ENCODE peak calls at places on chromosomes 12 and 14, in eight cellular contexts. Q is upper lobe of left lung, R is sigmoid colon, E is H1, V is A549, Y is ovary, N is suprapubic skin, M is transverse colon. O is an unnamed sample.

GRCh38 chr14:56378046-56378445 is 201.6 kb upstream of the TMEM260 start:
- DNase-seq in Q (no peak), R (no peak), E (no peak), V (no peak), Y (no peak), N (no peak), M (no peak), O (no peak)

GRCh38 chr12:6613015-6613775 is 6.0 kb upstream of the CHD4 start:
- DNase-seq in Q (no peak), R (peak), E (no peak), V (no peak), Y (peak), N (peak), M (peak), O (no peak)

GRCh38 chr12:95796982-95797289 is 6.4 kb upstream of the NTN4 start:
- DNase-seq in Q (no peak), R (no peak), E (no peak), V (peak), Y (no peak), N (no peak), M (no peak), O (no peak)

GRCh38 chr12:52575948-52576347 is 2.3 kb upstream of the KRT74 start:
- DNase-seq in Q (no peak), R (peak), E (no peak), V (no peak), Y (no peak), N (no peak), M (no peak), O (no peak)

GRCh38 chr14:102209224-102209966 is 69.7 kb downstream of the WDR20 start:
- DNase-seq in Q (no peak), R (peak), E (peak), V (peak), Y (no peak), N (no peak), M (no peak), O (no peak)

GRCh38 chr12:63917864-63918742 is 73.6 kb downstream of the SRGAP1 start:
- DNase-seq in Q (no peak), R (no peak), E (no peak), V (peak), Y (no peak), N (no peak), M (no peak), O (no peak)

GRCh38 chr12:88998421-88998820 is 353.9 kb downstream of the DUSP6 start:
- DNase-seq in Q (no peak), R (no peak), E (no peak), V (no peak), Y (no peak), N (no peak), M (no peak), O (no peak)

GRCh38 chr14:87901196-87901595 is 91.8 kb downstream of the GALC start:
- DNase-seq in Q (no peak), R (no peak), E (no peak), V (no peak), Y (no peak), N (no peak), M (no peak), O (no peak)

GRCh38 chr14:75915063-75915462 is 66.7 kb downstream of the TGFB3 start:
- DNase-seq in Q (no peak), R (no peak), E (no peak), V (no peak), Y (no peak), N (no peak), M (no peak), O (no peak)

GRCh38 chr12:47190905-47191304 is 111.1 kb upstream of the AMIGO2 start:
- DNase-seq in Q (no peak), R (no peak), E (no peak), V (no peak), Y (no peak), N (no peak), M (no peak), O (no peak)

GRCh38 chr12:47189753-47190152 is 110.0 kb upstream of the AMIGO2 start:
- DNase-seq in Q (no peak), R (no peak), E (no peak), V (peak), Y (peak), N (no peak), M (no peak), O (no peak)

GRCh38 chr12:47186246-47186645 is 106.5 kb upstream of the AMIGO2 start:
- DNase-seq in Q (no peak), R (no peak), E (no peak), V (no peak), Y (no peak), N (no peak), M (no peak), O (no peak)

GRCh38 chr12:47190271-47190750 is 110.6 kb upstream of the AMIGO2 start:
- DNase-seq in Q (no peak), R (no peak), E (no peak), V (peak), Y (no peak), N (no peak), M (no peak), O (no peak)

DNA sequence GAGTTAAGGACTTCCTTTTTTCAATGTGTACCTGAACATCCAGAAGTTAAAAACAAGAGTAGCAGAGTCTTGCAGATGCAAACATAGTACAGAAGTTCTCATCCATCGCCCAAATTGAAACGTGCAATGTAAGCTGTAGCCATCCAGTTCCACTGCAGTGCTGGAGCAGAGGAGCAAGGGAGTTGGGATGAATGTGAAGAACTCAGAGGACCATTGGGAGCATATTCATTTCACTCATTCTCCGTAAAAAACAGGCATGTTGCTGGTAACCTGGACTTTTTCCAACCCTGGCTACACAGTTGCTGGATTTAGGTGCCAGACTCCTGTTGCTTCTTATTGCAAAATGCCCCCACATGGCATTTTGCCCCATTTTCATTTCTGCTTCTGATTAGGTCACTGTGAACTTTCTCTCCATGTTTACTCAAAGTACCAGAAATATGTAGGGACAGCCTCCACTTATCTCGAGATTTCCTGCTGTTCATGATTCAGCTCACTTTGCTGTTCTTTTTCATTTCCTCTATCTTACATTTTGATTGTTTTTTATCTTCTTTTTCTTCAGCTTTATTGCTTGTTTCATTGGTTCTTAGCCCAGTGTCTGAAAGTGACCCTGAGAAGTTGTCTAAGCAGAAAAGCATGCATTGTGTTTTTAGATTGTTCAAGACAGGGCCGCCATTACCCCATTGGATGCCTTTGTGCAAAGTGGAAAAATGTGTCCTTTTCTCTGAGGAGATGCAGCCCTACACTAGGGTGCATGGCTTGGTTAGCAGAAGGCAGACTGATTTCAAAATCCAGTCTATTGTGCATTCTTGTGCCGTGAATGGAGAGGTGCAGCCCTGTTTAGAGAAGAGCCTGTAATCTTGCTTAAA is 109.0 kb upstream of the AMIGO2 start:
- DNase-seq in Q (no peak), R (no peak), E (no peak), V (peak), Y (peak), N (no peak), M (no peak), O (no peak)
- H3K4me3 ChIP-seq in Q (no peak), R (no peak), E (no peak), V (no peak), Y (no peak), N (no peak), M (no peak), O (no peak)

GRCh38 chr14:103740991-103741689 is 25.5 kb downstream of the ZFYVE21 start:
- DNase-seq in Q (no peak), R (peak), E (no peak), V (no peak), Y (no peak), N (no peak), M (no peak), O (no peak)
- TF ChIP-seq EP300 in Q (no peak), R (no peak), E (no peak), V (no peak), Y (no peak), N (no peak), M (no peak), O (no peak)

DNA sequence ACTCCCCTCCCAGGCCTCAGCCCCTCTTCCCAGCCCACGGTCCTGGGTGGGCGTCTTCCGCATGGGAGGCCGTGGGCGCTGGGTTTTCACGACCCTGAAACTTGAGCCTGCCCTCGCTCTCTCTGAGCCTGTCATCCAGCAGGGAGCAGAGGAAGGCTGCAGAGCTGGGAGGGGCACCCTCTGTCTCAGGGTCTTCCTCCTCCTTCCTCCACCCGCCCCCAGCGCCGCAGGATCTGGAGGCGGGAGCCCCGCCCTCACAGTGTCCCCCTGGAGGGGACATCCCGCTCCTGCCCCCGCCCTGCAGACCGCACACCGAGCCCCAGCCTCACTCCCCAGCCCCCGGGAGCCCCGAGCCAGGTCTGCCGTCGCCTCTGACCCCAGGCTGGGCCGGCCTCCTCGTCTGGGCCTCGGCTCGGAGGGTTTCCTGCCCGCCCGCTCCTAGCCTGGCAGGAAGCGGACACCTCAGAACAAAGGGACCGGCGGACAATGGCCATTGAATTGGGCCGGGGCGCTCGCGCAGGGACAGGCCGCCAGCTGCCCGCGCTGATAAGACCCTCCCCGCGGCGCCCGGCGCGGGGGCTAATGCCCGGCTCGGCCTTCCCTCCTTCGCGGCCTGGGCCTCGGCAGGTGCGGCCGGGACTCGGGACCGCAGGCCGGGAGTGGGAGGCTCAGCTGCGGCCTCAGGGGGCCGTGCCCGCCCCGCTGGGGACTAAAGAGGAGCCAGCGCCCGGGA is 15.3 kb upstream of the NUDT14 start:
- DNase-seq in Q (peak), R (no peak), E (peak), V (no peak), Y (no peak), N (no peak), M (no peak), O (no peak)
- H3K4me3 ChIP-seq in Q (peak), R (peak), E (peak), V (no peak), Y (no peak), N (peak), M (no peak), O (peak)

GRCh38 chr12:49895773-49896172 is 7.9 kb downstream of the FAIM2 start:
- DNase-seq in Q (no peak), R (peak), E (no peak), V (no peak), Y (peak), N (no peak), M (no peak), O (no peak)
- TF ChIP-seq EP300 in Q (no peak), R (no peak), E (no peak), V (no peak), Y (no peak), N (no peak), M (no peak), O (no peak)

GRCh38 chr12:113057565-113058485 is 1.3 kb downstream of the DTX1 start:
- DNase-seq in Q (peak), R (no peak), E (peak), V (no peak), Y (no peak), N (no peak), M (no peak), O (no peak)
- H3K4me3 ChIP-seq in Q (peak), R (peak), E (no peak), V (peak), Y (no peak), N (peak), M (no peak), O (peak)

GRCh38 chr12:130748786-130749185 is 32.7 kb upstream of the RIMBP2 start:
- DNase-seq in Q (no peak), R (no peak), E (no peak), V (no peak), Y (no peak), N (no peak), M (no peak), O (no peak)

GRCh38 chr12:130747867-130748740 is 32.0 kb upstream of the RIMBP2 start:
- DNase-seq in Q (no peak), R (peak), E (peak), V (peak), Y (peak), N (peak), M (peak), O (no peak)

GRCh38 chr12:130754234-130755001 is 38.3 kb upstream of the RIMBP2 start:
- DNase-seq in Q (no peak), R (peak), E (no peak), V (no peak), Y (no peak), N (no peak), M (no peak), O (no peak)

DNA sequence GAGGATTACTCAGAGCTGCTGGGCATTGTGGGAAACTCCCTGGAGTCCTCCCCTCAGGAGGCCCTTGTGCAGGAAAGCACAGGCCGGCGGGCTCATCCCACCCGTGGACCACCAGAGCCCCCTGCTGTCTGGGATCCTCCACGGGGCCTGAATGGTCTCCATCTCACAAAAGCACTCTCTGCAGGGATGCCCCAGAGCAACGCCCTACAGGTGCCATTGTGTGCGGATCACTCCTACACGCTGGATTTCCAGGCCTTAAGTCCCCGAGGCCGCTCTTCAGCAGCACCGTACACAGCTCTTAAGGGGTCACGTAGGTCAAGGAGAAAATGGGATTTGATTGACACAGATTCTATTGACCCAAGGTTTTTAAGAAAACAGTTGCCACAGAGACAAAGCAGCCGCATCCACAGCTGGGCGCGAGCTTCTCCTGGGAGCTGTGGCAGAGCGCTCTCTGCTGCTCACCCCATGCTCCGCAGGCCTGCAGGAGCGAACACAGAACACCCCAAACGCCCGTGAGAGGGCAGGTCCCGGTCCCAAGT is 36.7 kb upstream of the RIMBP2 start:
- DNase-seq in Q (no peak), R (peak), E (peak), V (no peak), Y (no peak), N (no peak), M (no peak), O (no peak)
- TF ChIP-seq EP300 in Q (no peak), R (no peak), E (no peak), V (no peak), Y (no peak), N (no peak), M (no peak), O (no peak)

GRCh38 chr12:16585781-16586180 is 20.2 kb downstream of the LMO3 start:
- DNase-seq in Q (no peak), R (no peak), E (no peak), V (no peak), Y (no peak), N (no peak), M (no peak), O (no peak)

GRCh38 chr12:16587514-16587913 is 18.4 kb downstream of the LMO3 start:
- DNase-seq in Q (no peak), R (no peak), E (no peak), V (no peak), Y (no peak), N (no peak), M (no peak), O (no peak)

GRCh38 chr12:16586350-16587109 is 19.4 kb downstream of the LMO3 start:
- DNase-seq in Q (no peak), R (peak), E (no peak), V (no peak), Y (no peak), N (no peak), M (no peak), O (no peak)

GRCh38 chr12:16588812-16589211 is 17.1 kb downstream of the LMO3 start:
- DNase-seq in Q (no peak), R (peak), E (no peak), V (no peak), Y (no peak), N (no peak), M (no peak), O (no peak)

GRCh38 chr12:16587110-16587453 is 18.9 kb downstream of the LMO3 start:
- DNase-seq in Q (no peak), R (no peak), E (no peak), V (no peak), Y (no peak), N (no peak), M (no peak), O (no peak)
- H3K4me3 ChIP-seq in Q (no peak), R (peak), E (no peak), V (no peak), Y (no peak), N (no peak), M (no peak), O (peak)